ENCODE peak calls at places on chromosomes 12 and 14, in four cellular contexts. One of them, this sample, is unnamed.

GRCh38 chr12:49959570-49960473 is 1.9 kb upstream of the AQP5 start:
- DNase-seq in stomach: peak; percentile 83
- DNase-seq in amniotic stem cell: no peak
- DNase-seq in RKO: no peak
- DNase-seq in this sample: no peak

GRCh38 chr14:77616133-77616453 is 344 bp downstream of the SPTLC2 start:
- DNase-seq in stomach: no peak
- DNase-seq in amniotic stem cell: no peak
- DNase-seq in RKO: no peak
- DNase-seq in this sample: no peak

GRCh38 chr14:89720076-89720687 is 234.3 kb downstream of the EFCAB11 start:
- DNase-seq in stomach: no peak
- DNase-seq in amniotic stem cell: no peak
- DNase-seq in RKO: no peak
- DNase-seq in this sample: no peak

GRCh38 chr12:52209321-52209720 is 17.5 kb upstream of the KRT80 start:
- DNase-seq in stomach: no peak
- DNase-seq in amniotic stem cell: no peak
- DNase-seq in RKO: no peak
- DNase-seq in this sample: no peak

GRCh38 chr12:129911437-129912049 is 7.7 kb upstream of the TMEM132D start:
- DNase-seq in stomach: peak; percentile 63
- DNase-seq in amniotic stem cell: peak; percentile 35
- DNase-seq in RKO: peak; percentile 64
- DNase-seq in this sample: no peak

GRCh38 chr14:103694572-103695026 is 20.7 kb downstream of the XRCC3 start:
- DNase-seq in stomach: no peak
- DNase-seq in amniotic stem cell: no peak
- DNase-seq in RKO: no peak
- DNase-seq in this sample: no peak

GRCh38 chr14:73465833-73466532 is 7.6 kb upstream of the NUMB start:
- DNase-seq in stomach: no peak
- DNase-seq in amniotic stem cell: no peak
- DNase-seq in RKO: no peak
- DNase-seq in this sample: no peak

GRCh38 chr12:122423258-122424165 is 1.0 kb upstream of the CLIP1 start:
- DNase-seq in stomach: no peak
- DNase-seq in amniotic stem cell: no peak
- DNase-seq in RKO: peak; percentile 78
- DNase-seq in this sample: no peak

GRCh38 chr14:70416322-70416716 is 571 bp downstream of the SYNJ2BP start:
- DNase-seq in stomach: no peak
- DNase-seq in amniotic stem cell: no peak
- DNase-seq in RKO: peak; percentile 28
- DNase-seq in this sample: no peak

GRCh38 chr14:100383727-100384158 is 60.6 kb downstream of the SLC25A47 start:
- DNase-seq in stomach: peak; percentile 77
- DNase-seq in amniotic stem cell: no peak
- DNase-seq in RKO: peak; percentile 42
- DNase-seq in this sample: no peak

This sample was measured in vagina.